ENCODE peak calls at places on chromosomes 12 and 14, in six cellular contexts. N is ovary, D is RWPE1, J is fibroblast of pulmonary artery, H is fibroblast of mammary gland, M is Peyer's patch. K is an unnamed sample.

GRCh38 chr14:36069535-36069900 is 107.0 kb downstream of the PTCSC3 start:
- DNase-seq in J (peak), M (no peak), N (no peak), H (peak), D (peak), K (peak)

GRCh38 chr12:65495233-65495632 is 216.8 kb downstream of the MSRB3 start:
- DNase-seq in H (peak), J (peak), M (no peak), D (peak), N (no peak), K (peak)

GRCh38 chr14:95250936-95251335 is 68.8 kb downstream of the CLMN start:
- DNase-seq in M (no peak), J (no peak), N (no peak), D (no peak), H (peak), K (no peak)

GRCh38 chr12:28759334-28759733 is 389.7 kb upstream of the FAR2 start:
- DNase-seq in N (no peak), M (no peak), D (peak), J (peak), H (peak), K (peak)

GRCh38 chr12:68350753-68351152 is 18.6 kb upstream of the MDM1 start:
- DNase-seq in M (no peak), N (no peak), D (no peak), H (peak), J (no peak), K (no peak)

GRCh38 chr12:92649511-92650227 is 53.1 kb upstream of the PLEKHG7 start:
- DNase-seq in M (no peak), N (peak), J (peak), D (peak), H (peak), K (peak)

GRCh38 chr12:104662908-104663307 is 206.2 kb downstream of the CHST11 start:
- DNase-seq in H (no peak), N (no peak), J (no peak), D (no peak), M (no peak), K (no peak)

GRCh38 chr12:65658360-65658759 is 165.9 kb upstream of the HMGA2 start:
- DNase-seq in H (no peak), M (no peak), J (no peak), N (no peak), D (no peak), K (no peak)

GRCh38 chr12:96948782-96949181 is 41.7 kb downstream of the NEDD1 start:
- DNase-seq in N (no peak), J (no peak), D (no peak), M (no peak), H (no peak), K (no peak)

GRCh38 chr12:78146365-78146772 is 315.7 kb downstream of the NAV3 start:
- DNase-seq in J (peak), H (peak), D (no peak), M (no peak), N (no peak), K (peak)

GRCh38 chr12:120925740-120926563 is 21.8 kb upstream of the SPPL3 start:
- DNase-seq in H (no peak), J (no peak), D (peak), N (no peak), M (no peak), K (peak)

GRCh38 chr14:101364503-101365328 is 196.6 kb upstream of the DIO3 start:
- DNase-seq in H (peak), J (no peak), N (peak), D (no peak), M (no peak), K (no peak)

GRCh38 chr12:24415934-24416333 is 466.5 kb upstream of the SOX5 start:
- DNase-seq in N (no peak), J (no peak), M (no peak), D (no peak), H (no peak), K (peak)

GRCh38 chr12:13164271-13164670 is 32.3 kb upstream of the EMP1 start:
- DNase-seq in H (no peak), M (no peak), D (no peak), J (no peak), N (no peak), K (no peak)

GRCh38 chr12:5768171-5768879 is 176.7 kb downstream of the ANO2 start:
- DNase-seq in H (no peak), D (no peak), J (no peak), M (no peak), N (no peak), K (no peak)

GRCh38 chr12:122265433-122265832 is 861 bp downstream of the VPS33A start:
- DNase-seq in H (no peak), N (no peak), M (no peak), J (no peak), D (no peak), K (no peak)

GRCh38 chr14:103623883-103624482 is 5.0 kb upstream of the KLC1 start:
- DNase-seq in N (no peak), M (no peak), D (no peak), J (no peak), H (no peak), K (no peak)

GRCh38 chr12:70646850-70647249 is 9.6 kb upstream of the PTPRB start:
- DNase-seq in H (peak), D (no peak), M (no peak), J (peak), N (no peak), K (peak)

GRCh38 chr12:65965358-65965757 is 141.1 kb downstream of the HMGA2 start:
- DNase-seq in N (no peak), J (no peak), H (peak), D (no peak), M (no peak), K (no peak)

GRCh38 chr12:72359416-72359815 is 87.2 kb downstream of the TRHDE start:
- DNase-seq in N (no peak), M (no peak), J (no peak), D (no peak), H (no peak), K (no peak)

GRCh38 chr12:124336742-124337520 is 42.0 kb downstream of the RFLNA start:
- DNase-seq in J (no peak), D (no peak), N (no peak), H (peak), M (no peak), K (no peak)

GRCh38 chr12:66964629-66965028 is 285.8 kb upstream of the GRIP1 start:
- DNase-seq in M (no peak), D (no peak), J (peak), H (no peak), N (no peak), K (no peak)

GRCh38 chr14:65019944-65020566 is 33.4 kb downstream of the FNTB start:
- DNase-seq in N (no peak), J (peak), M (no peak), H (peak), D (peak), K (peak)

GRCh38 chr12:42568952-42569916 is 20.3 kb downstream of the PRICKLE1 start:
- DNase-seq in H (peak), N (no peak), J (peak), D (peak), M (no peak), K (peak)

GRCh38 chr12:3698218-3698974 is 54.5 kb downstream of the CRACR2A start:
- DNase-seq in D (peak), N (peak), H (peak), J (peak), M (no peak), K (peak)

GRCh38 chr12:81330480-81330879 is 252.6 kb downstream of the ACSS3 start:
- DNase-seq in J (no peak), N (no peak), D (no peak), M (no peak), H (peak), K (peak)
- TF ChIP-seq CTCF in J (no peak), N (no peak), D (no peak), M (no peak), H (no peak), K (no peak)

GRCh38 chr14:63179383-63179782 is 24.9 kb upstream of the RHOJ start:
- DNase-seq in H (no peak), D (no peak), M (no peak), J (no peak), N (no peak), K (peak)

GRCh38 chr14:63186453-63186852 is 17.8 kb upstream of the RHOJ start:
- DNase-seq in H (peak), N (no peak), M (no peak), D (no peak), J (peak), K (no peak)

GRCh38 chr14:63178912-63179311 is 25.3 kb upstream of the RHOJ start:
- DNase-seq in J (peak), M (no peak), N (no peak), D (peak), H (peak), K (peak)

GRCh38 chr14:63180017-63180416 is 24.2 kb upstream of the RHOJ start:
- DNase-seq in D (no peak), N (no peak), H (peak), M (no peak), J (peak), K (no peak)

GRCh38 chr14:63182967-63183366 is 21.3 kb upstream of the RHOJ start:
- DNase-seq in N (no peak), D (no peak), J (no peak), M (no peak), H (no peak), K (no peak)
- TF ChIP-seq CTCF in N (no peak), D (no peak), J (no peak), M (no peak), H (no peak), K (no peak)

DNA sequence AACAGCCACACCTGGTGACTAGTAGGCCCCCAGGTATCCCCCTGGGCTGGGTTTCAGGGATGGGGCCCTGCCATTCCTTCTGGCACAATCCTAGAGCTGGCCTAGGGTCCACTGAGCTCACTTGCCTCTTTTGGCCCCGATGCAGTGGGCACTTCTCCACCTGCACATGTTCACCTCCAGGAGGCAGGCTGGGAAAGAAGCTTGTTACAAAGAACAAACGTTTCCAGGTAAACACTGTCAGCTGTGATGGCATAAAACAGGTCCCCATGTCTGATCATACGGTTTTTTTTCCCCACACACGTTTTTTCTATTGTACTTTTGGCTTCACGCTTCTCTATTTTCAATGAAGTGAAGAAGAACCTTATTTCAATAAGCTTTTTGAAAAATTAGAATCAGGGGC is 15.8 kb upstream of the HVCN1 start:
- DNase-seq in D (peak), N (no peak), J (no peak), H (no peak), M (no peak), K (peak)
- TF ChIP-seq CTCF in D (no peak), N (no peak), J (peak), H (no peak), M (peak), K (peak)

GRCh38 chr14:100278702-100279101 is 27.5 kb downstream of the SLC25A29 start:
- DNase-seq in J (peak), H (peak), M (no peak), N (no peak), D (no peak), K (peak)
- TF ChIP-seq CTCF in J (peak), H (peak), M (no peak), N (no peak), D (no peak), K (no peak)

GRCh38 chr14:91331761-91332447 is 85.7 kb downstream of the CCDC88C start:
- DNase-seq in M (peak), H (no peak), D (no peak), N (no peak), J (no peak), K (no peak)

GRCh38 chr14:91330846-91331245 is 86.3 kb upstream of the GPR68 start:
- DNase-seq in J (no peak), M (no peak), H (no peak), N (no peak), D (no peak), K (no peak)

GRCh38 chr14:91328313-91329050 is 84.0 kb upstream of the GPR68 start:
- DNase-seq in N (no peak), H (no peak), J (no peak), M (no peak), D (no peak), K (no peak)

GRCh38 chr14:91329615-91330014 is 85.1 kb upstream of the GPR68 start:
- DNase-seq in N (no peak), M (no peak), J (no peak), H (no peak), D (no peak), K (no peak)

GRCh38 chr14:91330111-91330696 is 85.7 kb upstream of the GPR68 start:
- DNase-seq in N (no peak), D (no peak), H (no peak), J (no peak), M (no peak), K (no peak)
- TF ChIP-seq CTCF in N (no peak), D (no peak), H (no peak), J (no peak), M (no peak), K (no peak)